ENCODE peak calls at places on chromosomes 16 and 17, in nine cellular contexts. U is stimulated activated CD4-positive, alpha-beta T cell treated with anti-CD3 and anti-CD28 coated beads, Interleukin-1b, Interleukin-23, amount 100 ng/mL, for 1 hour; R is GM13976; K is HFFc6; B is substantia nigra; P is left lung; D is testis; I is keratinocyte; J is T47D. H is an unnamed sample.

GRCh38 chr17:79536212-79536840 is 74.5 kb downstream of the RBFOX3 start:
- DNase-seq in J (no peak), U (no peak), R (no peak), I (no peak), K (no peak), D (no peak), B (no peak), P (peak; percentile 54), H (no peak)

GRCh38 chr17:80832888-80833583 is 158.6 kb upstream of the CHMP6 start:
- DNase-seq in J (no peak), K (peak; percentile 97), P (peak; percentile 90), R (peak; percentile 94), U (peak; percentile 63), I (peak; percentile 86), D (peak; percentile 89), B (peak; percentile 41), H (peak; percentile 87)

GRCh38 chr16:11359370-11359769 is 14.1 kb downstream of the RMI2 start:
- DNase-seq in B (no peak), R (no peak), U (no peak), D (no peak), J (peak; percentile 97), P (no peak), I (peak; percentile 66), K (peak; percentile 94), H (no peak)

GRCh38 chr17:15944720-15945492 is at the start of gene ADORA2B:
- DNase-seq in D (peak; percentile 54), P (peak; percentile 94), B (no peak), J (peak; percentile 18), I (no peak), R (peak; percentile 81), K (peak; percentile 17), U (peak; percentile 30), H (peak; percentile 16)

GRCh38 chr16:2500634-2500936 is 13.2 kb upstream of the ATP6V0C start:
- DNase-seq in U (no peak), R (no peak), K (no peak), B (no peak), I (no peak), P (peak; percentile 72), D (no peak), J (no peak), H (no peak)

GRCh38 chr16:8936421-8936820 is 27.3 kb downstream of the USP7 start:
- DNase-seq in B (no peak), R (peak; percentile 75), J (peak; percentile 70), D (peak; percentile 65), I (peak; percentile 17), P (no peak), K (peak; percentile 31), U (peak; percentile 57), H (no peak)

GRCh38 chr16:28317040-28317880 is 24.9 kb downstream of the SBK1 start:
- DNase-seq in U (peak; percentile 57), D (peak; percentile 70), K (peak; percentile 28), P (peak; percentile 84), B (peak; percentile 62), R (peak; percentile 87), J (peak; percentile 60), I (no peak), H (no peak)

GRCh38 chr16:6345090-6345489 is 987.6 kb upstream of the RBFOX1 start:
- DNase-seq in J (no peak), U (no peak), B (no peak), K (no peak), R (no peak), D (no peak), P (no peak), I (no peak), H (no peak)

GRCh38 chr17:27366438-27366837 is 72.5 kb downstream of the WSB1 start:
- DNase-seq in I (no peak), K (no peak), R (no peak), U (no peak), J (no peak), B (no peak), D (no peak), P (no peak), H (no peak)

GRCh38 chr17:2814499-2815341 is 18.5 kb downstream of the RAP1GAP2 start:
- DNase-seq in U (peak; percentile 66), I (no peak), P (peak; percentile 91), K (no peak), J (no peak), R (peak; percentile 51), D (no peak), B (no peak), H (no peak)

GRCh38 chr17:60086822-60087591 is 8.3 kb upstream of the HEATR6 start:
- DNase-seq in D (no peak), K (peak; percentile 74), B (no peak), R (no peak), U (no peak), I (no peak), J (no peak), P (peak; percentile 79), H (no peak)

GRCh38 chr17:83024205-83024971 is 55.0 kb upstream of the METRNL start:
- DNase-seq in R (no peak), D (no peak), B (no peak), K (no peak), U (no peak), P (no peak), J (no peak), I (no peak), H (no peak)

GRCh38 chr16:50653056-50653455 is 28.1 kb downstream of the SNX20 start:
- DNase-seq in K (no peak), R (no peak), U (no peak), P (no peak), B (no peak), D (no peak), J (no peak), I (no peak), H (no peak)

GRCh38 chr16:9837481-9837880 is 344.7 kb downstream of the GRIN2A start:
- DNase-seq in P (no peak), D (no peak), J (no peak), I (no peak), R (no peak), B (no peak), U (no peak), K (no peak), H (no peak)

GRCh38 chr17:75048396-75048933 is 1.4 kb downstream of the KCTD2 start:
- DNase-seq in I (no peak), P (no peak), R (no peak), U (no peak), J (no peak), D (peak; percentile 74), K (no peak), B (no peak), H (no peak)

GRCh38 chr16:20611350-20611902 is 35.3 kb upstream of the ACSM2B start:
- DNase-seq in J (no peak), I (no peak), K (no peak), B (peak; percentile 14), D (no peak), U (no peak), P (peak; percentile 59), R (peak; percentile 18), H (peak; percentile 29)

GRCh38 chr16:8753411-8754054 is 43.9 kb downstream of the TMEM186 start:
- DNase-seq in I (no peak), K (no peak), B (no peak), J (no peak), R (no peak), U (no peak), D (no peak), P (no peak), H (no peak)

GRCh38 chr16:58582971-58583765 is 46.5 kb downstream of the CNOT1 start:
- DNase-seq in R (no peak), I (no peak), U (no peak), B (no peak), D (no peak), K (no peak), P (no peak), J (no peak), H (no peak)

GRCh38 chr17:21042434-21043295 is at the start of gene USP22:
- DNase-seq in K (no peak), U (peak; percentile 88), R (peak; percentile 93), I (no peak), B (peak; percentile 90), J (no peak), P (peak; percentile 97), D (no peak), H (peak; percentile 99)

GRCh38 chr17:958712-959451 is 20.7 kb downstream of the NXN start:
- DNase-seq in B (no peak), D (no peak), R (no peak), U (no peak), I (no peak), J (no peak), P (no peak), K (no peak), H (no peak)

GRCh38 chr17:15456972-15457722 is 10.3 kb downstream of the CDRT4 start:
- DNase-seq in U (no peak), J (no peak), B (peak; percentile 55), I (no peak), R (no peak), P (no peak), D (peak; percentile 45), K (peak; percentile 78), H (no peak)